ENCODE peak calls at places on chromosomes 5 and 9, in six cellular contexts. One of them, this sample, is unnamed.

GRCh38 chr9:111038336-111039202 is at the start of gene LPAR1:
- DNase-seq in adrenal gland: peak
- DNase-seq in OCI-LY7: no peak
- DNase-seq in CD4-positive, alpha-beta T cell: no peak
- DNase-seq in body of pancreas: peak
- DNase-seq in RWPE1: peak
- DNase-seq in this sample: peak

GRCh38 chr9:134321571-134321930 is 4.7 kb upstream of the RXRA start:
- DNase-seq in RWPE1: no peak
- DNase-seq in body of pancreas: no peak
- DNase-seq in adrenal gland: no peak
- DNase-seq in CD4-positive, alpha-beta T cell: no peak
- DNase-seq in OCI-LY7: no peak
- DNase-seq in this sample: no peak

GRCh38 chr9:69019808-69020207 is 5.9 kb upstream of the PRKACG start:
- DNase-seq in body of pancreas: no peak
- DNase-seq in RWPE1: no peak
- DNase-seq in OCI-LY7: no peak
- DNase-seq in CD4-positive, alpha-beta T cell: peak
- DNase-seq in adrenal gland: no peak
- DNase-seq in this sample: no peak

GRCh38 chr9:89845321-89845720 is 240.5 kb downstream of the GADD45G start:
- DNase-seq in adrenal gland: no peak
- DNase-seq in OCI-LY7: no peak
- DNase-seq in body of pancreas: no peak
- DNase-seq in RWPE1: no peak
- DNase-seq in CD4-positive, alpha-beta T cell: no peak
- DNase-seq in this sample: peak

GRCh38 chr9:21611896-21612295 is 129.8 kb upstream of the IFNE start:
- DNase-seq in OCI-LY7: no peak
- DNase-seq in adrenal gland: no peak
- DNase-seq in CD4-positive, alpha-beta T cell: no peak
- DNase-seq in RWPE1: peak
- DNase-seq in body of pancreas: no peak
- DNase-seq in this sample: no peak

GRCh38 chr5:34682926-34683623 is 26.9 kb downstream of the RAI14 start:
- DNase-seq in OCI-LY7: no peak
- DNase-seq in body of pancreas: peak
- DNase-seq in adrenal gland: no peak
- DNase-seq in CD4-positive, alpha-beta T cell: no peak
- DNase-seq in RWPE1: no peak
- DNase-seq in this sample: no peak

GRCh38 chr5:180201051-180201987 is 7.7 kb downstream of the RASGEF1C start:
- DNase-seq in RWPE1: no peak
- DNase-seq in adrenal gland: no peak
- DNase-seq in CD4-positive, alpha-beta T cell: no peak
- DNase-seq in body of pancreas: peak
- DNase-seq in OCI-LY7: peak
- DNase-seq in this sample: peak

GRCh38 chr5:32512916-32513315 is 68.4 kb upstream of the ZFR start:
- DNase-seq in body of pancreas: no peak
- DNase-seq in RWPE1: no peak
- DNase-seq in adrenal gland: no peak
- DNase-seq in CD4-positive, alpha-beta T cell: no peak
- DNase-seq in OCI-LY7: no peak
- DNase-seq in this sample: no peak

GRCh38 chr9:72888032-72888431 is 64.8 kb downstream of the ALDH1A1 start:
- DNase-seq in RWPE1: no peak
- DNase-seq in body of pancreas: no peak
- DNase-seq in CD4-positive, alpha-beta T cell: no peak
- DNase-seq in adrenal gland: no peak
- DNase-seq in OCI-LY7: no peak
- DNase-seq in this sample: no peak

GRCh38 chr9:125119643-125120286 is 23.6 kb downstream of the SCAI start:
- DNase-seq in body of pancreas: no peak
- DNase-seq in OCI-LY7: peak
- DNase-seq in RWPE1: no peak
- DNase-seq in adrenal gland: no peak
- DNase-seq in CD4-positive, alpha-beta T cell: no peak
- DNase-seq in this sample: no peak

GRCh38 chr5:149345892-149346222 is 558 bp downstream of the GRPEL2 start:
- DNase-seq in CD4-positive, alpha-beta T cell: no peak
- DNase-seq in OCI-LY7: peak
- DNase-seq in body of pancreas: no peak
- DNase-seq in adrenal gland: no peak
- DNase-seq in RWPE1: peak
- DNase-seq in this sample: no peak

GRCh38 chr5:107526-107925 is 15.6 kb downstream of the PLEKHG4B start:
- DNase-seq in RWPE1: no peak
- DNase-seq in adrenal gland: no peak
- DNase-seq in body of pancreas: no peak
- DNase-seq in OCI-LY7: no peak
- DNase-seq in CD4-positive, alpha-beta T cell: no peak
- DNase-seq in this sample: no peak

GRCh38 chr9:110126457-110126856 is 81.5 kb downstream of the C9orf152 start:
- DNase-seq in OCI-LY7: peak
- DNase-seq in CD4-positive, alpha-beta T cell: no peak
- DNase-seq in RWPE1: no peak
- DNase-seq in adrenal gland: no peak
- DNase-seq in body of pancreas: no peak
- DNase-seq in this sample: no peak

GRCh38 chr9:115880221-115880620 is 273.4 kb upstream of the PAPPA start:
- DNase-seq in OCI-LY7: no peak
- DNase-seq in CD4-positive, alpha-beta T cell: no peak
- DNase-seq in body of pancreas: no peak
- DNase-seq in RWPE1: no peak
- DNase-seq in adrenal gland: no peak
- DNase-seq in this sample: no peak

GRCh38 chr5:126973193-126973592 is 57.2 kb downstream of the MARCHF3 start:
- DNase-seq in adrenal gland: no peak
- DNase-seq in OCI-LY7: peak
- DNase-seq in RWPE1: no peak
- DNase-seq in body of pancreas: no peak
- DNase-seq in CD4-positive, alpha-beta T cell: no peak
- DNase-seq in this sample: peak

GRCh38 chr9:127545196-127546124 is 66.6 kb upstream of the STXBP1 start:
- DNase-seq in adrenal gland: peak
- DNase-seq in OCI-LY7: no peak
- DNase-seq in RWPE1: peak
- DNase-seq in CD4-positive, alpha-beta T cell: no peak
- DNase-seq in body of pancreas: peak
- DNase-seq in this sample: peak

GRCh38 chr5:174706997-174707548 is 17.3 kb upstream of the MSX2 start:
- DNase-seq in CD4-positive, alpha-beta T cell: no peak
- DNase-seq in RWPE1: no peak
- DNase-seq in OCI-LY7: no peak
- DNase-seq in body of pancreas: no peak
- DNase-seq in adrenal gland: no peak
- DNase-seq in this sample: no peak

GRCh38 chr5:57032151-57032551 is 80.2 kb upstream of the MIER3 start:
- DNase-seq in body of pancreas: no peak
- DNase-seq in CD4-positive, alpha-beta T cell: no peak
- DNase-seq in OCI-LY7: peak
- DNase-seq in adrenal gland: peak
- DNase-seq in RWPE1: peak
- DNase-seq in this sample: no peak

GRCh38 chr5:69522035-69522434 is 29.4 kb downstream of the OCLN start:
- DNase-seq in OCI-LY7: no peak
- DNase-seq in body of pancreas: no peak
- DNase-seq in adrenal gland: no peak
- DNase-seq in RWPE1: no peak
- DNase-seq in CD4-positive, alpha-beta T cell: no peak
- DNase-seq in this sample: no peak

GRCh38 chr5:17118631-17119030 is 98.8 kb upstream of the BASP1 start:
- DNase-seq in CD4-positive, alpha-beta T cell: no peak
- DNase-seq in OCI-LY7: no peak
- DNase-seq in adrenal gland: peak
- DNase-seq in RWPE1: peak
- DNase-seq in body of pancreas: peak
- DNase-seq in this sample: no peak

GRCh38 chr9:5631021-5631420 is 2.1 kb downstream of the RIC1 start:
- DNase-seq in OCI-LY7: no peak
- DNase-seq in body of pancreas: no peak
- DNase-seq in RWPE1: no peak
- DNase-seq in CD4-positive, alpha-beta T cell: no peak
- DNase-seq in adrenal gland: no peak
- DNase-seq in this sample: no peak

GRCh38 chr5:154535535-154535934 is 57.5 kb upstream of the HAND1 start:
- DNase-seq in RWPE1: no peak
- DNase-seq in body of pancreas: no peak
- DNase-seq in OCI-LY7: no peak
- DNase-seq in CD4-positive, alpha-beta T cell: no peak
- DNase-seq in adrenal gland: no peak
- DNase-seq in this sample: no peak

GRCh38 chr5:137714931-137715330 is 21.0 kb downstream of the KLHL3 start:
- DNase-seq in adrenal gland: no peak
- DNase-seq in body of pancreas: no peak
- DNase-seq in CD4-positive, alpha-beta T cell: no peak
- DNase-seq in OCI-LY7: no peak
- DNase-seq in RWPE1: no peak
- DNase-seq in this sample: peak

GRCh38 chr9:84969084-84969483 is 299.6 kb downstream of the NTRK2 start:
- DNase-seq in RWPE1: peak
- DNase-seq in adrenal gland: no peak
- DNase-seq in CD4-positive, alpha-beta T cell: no peak
- DNase-seq in OCI-LY7: no peak
- DNase-seq in body of pancreas: no peak
- DNase-seq in this sample: no peak

GRCh38 chr5:141175933-141176332 is 1.7 kb upstream of the PCDHB8 start:
- DNase-seq in adrenal gland: no peak
- DNase-seq in body of pancreas: no peak
- DNase-seq in RWPE1: no peak
- DNase-seq in OCI-LY7: no peak
- DNase-seq in CD4-positive, alpha-beta T cell: no peak
- DNase-seq in this sample: no peak

GRCh38 chr5:171166766-171167165 is 142.3 kb upstream of the TLX3 start:
- DNase-seq in adrenal gland: no peak
- DNase-seq in RWPE1: no peak
- DNase-seq in body of pancreas: no peak
- DNase-seq in CD4-positive, alpha-beta T cell: no peak
- DNase-seq in OCI-LY7: no peak
- DNase-seq in this sample: no peak

GRCh38 chr5:168186289-168187074 is 105.0 kb upstream of the WWC1 start:
- DNase-seq in RWPE1: no peak
- DNase-seq in OCI-LY7: no peak
- DNase-seq in adrenal gland: no peak
- DNase-seq in body of pancreas: no peak
- DNase-seq in CD4-positive, alpha-beta T cell: no peak
- DNase-seq in this sample: peak

GRCh38 chr5:30605693-30606268 is 587.7 kb upstream of the CDH6 start:
- DNase-seq in adrenal gland: no peak
- DNase-seq in RWPE1: no peak
- DNase-seq in body of pancreas: no peak
- DNase-seq in CD4-positive, alpha-beta T cell: no peak
- DNase-seq in OCI-LY7: no peak
- DNase-seq in this sample: no peak

GRCh38 chr5:176723440-176723839 is 76.2 kb downstream of the TSPAN17 start:
- DNase-seq in RWPE1: no peak
- DNase-seq in OCI-LY7: no peak
- DNase-seq in body of pancreas: no peak
- DNase-seq in adrenal gland: no peak
- DNase-seq in CD4-positive, alpha-beta T cell: no peak
- DNase-seq in this sample: peak

GRCh38 chr9:84238652-84239051 is 101.9 kb downstream of the SLC28A3 start:
- DNase-seq in RWPE1: no peak
- DNase-seq in CD4-positive, alpha-beta T cell: no peak
- DNase-seq in OCI-LY7: peak
- DNase-seq in adrenal gland: no peak
- DNase-seq in body of pancreas: no peak
- DNase-seq in this sample: peak

GRCh38 chr9:97535771-97536170 is 34.3 kb downstream of the TMOD1 start:
- DNase-seq in body of pancreas: no peak
- DNase-seq in OCI-LY7: no peak
- DNase-seq in RWPE1: no peak
- DNase-seq in CD4-positive, alpha-beta T cell: no peak
- DNase-seq in adrenal gland: no peak
- DNase-seq in this sample: no peak
- H3K27ac ChIP-seq in body of pancreas: peak
- H3K27ac ChIP-seq in OCI-LY7: no peak
- H3K27ac ChIP-seq in RWPE1: no peak
- H3K27ac ChIP-seq in CD4-positive, alpha-beta T cell: no peak
- H3K27ac ChIP-seq in adrenal gland: no peak
- H3K27ac ChIP-seq in this sample: no peak

GRCh38 chr5:150623878-150624216 is 16.6 kb upstream of the SYNPO start:
- DNase-seq in CD4-positive, alpha-beta T cell: no peak
- DNase-seq in adrenal gland: no peak
- DNase-seq in RWPE1: no peak
- DNase-seq in OCI-LY7: no peak
- DNase-seq in body of pancreas: no peak
- DNase-seq in this sample: peak
- H3K27ac ChIP-seq in CD4-positive, alpha-beta T cell: no peak
- H3K27ac ChIP-seq in adrenal gland: no peak
- H3K27ac ChIP-seq in RWPE1: no peak
- H3K27ac ChIP-seq in OCI-LY7: no peak
- H3K27ac ChIP-seq in body of pancreas: peak
- H3K27ac ChIP-seq in this sample: no peak

GRCh38 chr9:97923529-97924108 is 1.3 kb upstream of the TRMO start:
- DNase-seq in RWPE1: peak
- DNase-seq in CD4-positive, alpha-beta T cell: peak
- DNase-seq in body of pancreas: peak
- DNase-seq in OCI-LY7: peak
- DNase-seq in adrenal gland: peak
- DNase-seq in this sample: peak
- H3K27ac ChIP-seq in RWPE1: no peak
- H3K27ac ChIP-seq in CD4-positive, alpha-beta T cell: peak
- H3K27ac ChIP-seq in body of pancreas: no peak
- H3K27ac ChIP-seq in OCI-LY7: peak
- H3K27ac ChIP-seq in adrenal gland: no peak
- H3K27ac ChIP-seq in this sample: no peak

GRCh38 chr9:34503406-34503805 is 19.4 kb downstream of the ENHO start:
- DNase-seq in OCI-LY7: no peak
- DNase-seq in body of pancreas: no peak
- DNase-seq in CD4-positive, alpha-beta T cell: no peak
- DNase-seq in adrenal gland: no peak
- DNase-seq in RWPE1: no peak
- DNase-seq in this sample: no peak
- H3K27ac ChIP-seq in OCI-LY7: no peak
- H3K27ac ChIP-seq in body of pancreas: no peak
- H3K27ac ChIP-seq in CD4-positive, alpha-beta T cell: no peak
- H3K27ac ChIP-seq in adrenal gland: no peak
- H3K27ac ChIP-seq in RWPE1: no peak
- H3K27ac ChIP-seq in this sample: no peak